ENCODE peak calls at places on chromosomes 7 and 10, in nine cellular contexts. Q is thoracic aorta; C is tibial nerve; X is heart right ventricle; P is transverse colon; V is body of pancreas; Y is AG09319; E is lower lobe of right lung; J is activated CD8-positive, alpha-beta T cell treated with anti-CD3 and anti-CD28 coated beads for 36 hours. I is an unnamed sample.

GRCh38 chr10:86203162-86203905 is 163.3 kb downstream of the GRID1 start:
- DNase-seq in Q (no peak), C (no peak), X (no peak), P (no peak), V (no peak), Y (no peak), E (no peak), J (peak; percentile 38), I (no peak)

GRCh38 chr7:45685619-45686240 is 111.6 kb downstream of the ADCY1 start:
- DNase-seq in Q (no peak), C (no peak), X (no peak), P (no peak), V (no peak), Y (no peak), E (no peak), J (no peak), I (no peak)

GRCh38 chr7:83697814-83698530 is 49.0 kb upstream of the SEMA3E start:
- DNase-seq in Q (no peak), C (no peak), X (no peak), P (no peak), V (no peak), Y (no peak), E (no peak), J (no peak), I (no peak)

GRCh38 chr7:2019693-2020511 is 212.8 kb downstream of the MAD1L1 start:
- DNase-seq in Q (peak; percentile 16), C (peak; percentile 36), X (peak; percentile 69), P (peak; percentile 41), V (no peak), Y (peak; percentile 73), E (peak; percentile 86), J (peak; percentile 76), I (peak; percentile 71)

GRCh38 chr10:61166489-61166888 is 222.5 kb upstream of the RHOBTB1 start:
- DNase-seq in Q (no peak), C (no peak), X (no peak), P (no peak), V (no peak), Y (no peak), E (no peak), J (no peak), I (no peak)

GRCh38 chr7:8418627-8419245 is 14.7 kb upstream of the NXPH1 start:
- DNase-seq in Q (no peak), C (no peak), X (peak; percentile 42), P (peak; percentile 31), V (peak; percentile 67), Y (peak; percentile 1), E (no peak), J (peak; percentile 67), I (no peak)

GRCh38 chr10:77351386-77351785 is 286.2 kb downstream of the KCNMA1 start:
- DNase-seq in Q (no peak), C (no peak), X (no peak), P (no peak), V (no peak), Y (peak; percentile 16), E (no peak), J (no peak), I (no peak)

GRCh38 chr10:52239771-52240170 is 74.3 kb upstream of the DKK1 start:
- DNase-seq in Q (no peak), C (no peak), X (no peak), P (no peak), V (no peak), Y (no peak), E (no peak), J (no peak), I (no peak)

GRCh38 chr7:42340462-42340861 is 103.5 kb upstream of the GLI3 start:
- DNase-seq in Q (no peak), C (no peak), X (no peak), P (no peak), V (no peak), Y (no peak), E (no peak), J (no peak), I (no peak)

GRCh38 chr7:68224041-68224534 is 1227.5 kb downstream of the TYW1 start:
- DNase-seq in Q (no peak), C (no peak), X (no peak), P (no peak), V (no peak), Y (no peak), E (no peak), J (no peak), I (no peak)

GRCh38 chr10:48314107-48314506 is 7.6 kb downstream of the MAPK8 start:
- DNase-seq in Q (no peak), C (no peak), X (no peak), P (no peak), V (no peak), Y (no peak), E (no peak), J (no peak), I (no peak)

GRCh38 chr10:78035025-78035424 is 1.4 kb downstream of the RPS24 start:
- DNase-seq in Q (no peak), C (no peak), X (no peak), P (no peak), V (no peak), Y (no peak), E (no peak), J (no peak), I (no peak)

GRCh38 chr10:49207936-49208482 is 19.8 kb upstream of the TMEM273 start:
- DNase-seq in Q (no peak), C (no peak), X (no peak), P (no peak), V (no peak), Y (no peak), E (no peak), J (no peak), I (no peak)

DNA sequence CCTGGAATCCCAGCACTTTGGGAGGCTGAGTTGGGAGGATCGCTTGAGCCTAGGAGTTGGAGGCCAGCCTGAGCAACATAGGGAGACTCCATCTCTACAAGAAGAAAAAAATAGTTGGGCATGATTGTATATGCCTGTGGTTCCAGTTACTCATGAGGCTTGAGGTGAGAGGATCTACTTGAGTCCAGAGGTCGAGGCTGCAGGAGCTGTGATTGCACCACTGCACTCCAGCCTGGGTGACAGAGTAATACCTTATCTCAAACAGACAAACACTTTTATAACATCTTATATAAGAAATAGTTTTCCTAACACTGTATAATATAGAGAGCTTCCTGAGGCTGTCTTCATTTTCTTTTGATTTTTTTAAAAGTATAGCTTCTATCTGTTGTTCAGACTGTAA is 448.4 kb upstream of the COBL start:
- DNase-seq in Q (no peak), C (no peak), X (no peak), P (peak; percentile 51), V (no peak), Y (no peak), E (no peak), J (no peak), I (no peak)
- TF ChIP-seq CTCF in Q (no peak), C (no peak), X (no peak), P (no peak), V (no peak), Y (no peak), E (no peak), J (no peak), I (no peak)

GRCh38 chr7:131628634-131629033 is 72.2 kb upstream of the PODXL start:
- DNase-seq in Q (no peak), C (no peak), X (no peak), P (no peak), V (no peak), Y (no peak), E (no peak), J (no peak), I (no peak)

GRCh38 chr7:131624536-131624935 is 68.1 kb upstream of the PODXL start:
- DNase-seq in Q (no peak), C (no peak), X (no peak), P (no peak), V (no peak), Y (no peak), E (no peak), J (no peak), I (no peak)

GRCh38 chr7:131626643-131627042 is 70.2 kb upstream of the PODXL start:
- DNase-seq in Q (no peak), C (no peak), X (no peak), P (no peak), V (no peak), Y (no peak), E (no peak), J (no peak), I (no peak)

GRCh38 chr7:131627589-131628212 is 71.3 kb upstream of the PODXL start:
- DNase-seq in Q (no peak), C (no peak), X (no peak), P (peak; percentile 17), V (no peak), Y (no peak), E (no peak), J (no peak), I (no peak)

DNA sequence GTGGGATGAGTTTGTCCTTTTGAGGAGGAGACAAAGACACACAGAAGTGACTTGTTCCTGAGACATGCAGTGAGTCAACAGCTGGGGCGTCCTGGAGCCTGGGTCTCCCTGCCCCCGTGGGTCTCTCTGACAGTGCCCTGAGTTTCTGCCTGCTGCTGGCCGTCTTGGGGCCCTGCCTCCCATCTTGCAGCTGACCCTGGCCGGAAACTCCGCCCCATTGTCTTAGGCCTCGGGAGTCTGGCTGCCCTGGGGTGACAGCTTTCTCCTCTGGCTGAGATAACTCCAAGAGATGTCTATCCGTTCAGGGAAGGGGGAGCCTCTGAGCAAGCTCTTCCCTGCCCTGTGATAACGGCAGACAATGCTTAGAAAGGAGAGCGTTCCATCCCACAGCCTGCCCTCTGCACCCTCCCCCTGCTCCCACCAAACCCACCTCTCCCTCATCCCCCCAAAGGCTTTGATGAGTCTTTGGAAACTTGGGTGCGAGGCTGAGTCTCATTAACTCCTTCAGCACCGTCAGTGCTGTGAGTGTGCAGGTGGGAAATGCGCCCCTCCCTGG is 69.5 kb upstream of the PODXL start:
- DNase-seq in Q (no peak), C (no peak), X (peak; percentile 73), P (no peak), V (no peak), Y (no peak), E (no peak), J (no peak), I (no peak)
- TF ChIP-seq CTCF in Q (no peak), C (no peak), X (no peak), P (no peak), V (no peak), Y (no peak), E (peak; percentile 12), J (no peak), I (no peak)

GRCh38 chr10:13056461-13057077 is 43.4 kb upstream of the OPTN start:
- DNase-seq in Q (no peak), C (no peak), X (no peak), P (no peak), V (no peak), Y (no peak), E (no peak), J (no peak), I (no peak)
- TF ChIP-seq CTCF in Q (peak; percentile 38), C (no peak), X (no peak), P (no peak), V (no peak), Y (peak; percentile 25), E (peak; percentile 22), J (no peak), I (no peak)

DNA sequence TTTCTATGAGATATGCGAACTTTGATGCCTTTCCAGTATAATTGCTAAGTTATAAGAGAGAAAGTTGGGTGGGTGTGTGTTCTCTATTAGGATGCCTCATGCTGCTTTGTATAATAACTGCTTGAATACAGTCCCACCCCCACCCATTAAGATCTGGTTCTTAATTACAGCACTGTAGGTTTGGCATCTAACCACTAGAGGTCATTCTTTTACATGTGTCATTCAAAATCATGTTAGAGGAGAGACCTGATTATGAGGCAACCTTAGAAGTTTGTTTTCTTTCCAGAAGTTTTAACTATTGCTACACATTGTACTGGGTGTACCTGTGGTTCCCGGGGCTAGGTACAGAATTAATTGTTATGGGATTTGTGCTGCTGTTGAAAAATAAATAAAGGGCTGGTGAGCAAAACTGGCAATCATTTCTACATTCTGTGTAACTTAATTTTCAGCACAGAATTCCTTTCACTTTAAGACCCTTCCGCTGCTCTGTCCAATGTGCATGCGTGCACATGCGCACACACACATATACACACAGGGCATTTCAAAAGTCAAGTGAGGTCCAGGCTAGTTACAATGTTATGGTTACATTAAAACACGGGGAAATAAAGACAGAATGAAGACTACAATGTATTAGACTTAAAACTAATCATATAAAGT is 1156.3 kb downstream of the SORCS3 start:
- DNase-seq in Q (no peak), C (no peak), X (no peak), P (no peak), V (peak; percentile 25), Y (no peak), E (no peak), J (no peak), I (no peak)
- TF ChIP-seq CTCF in Q (no peak), C (peak; percentile 40), X (peak; percentile 9), P (no peak), V (peak; percentile 66), Y (no peak), E (peak; percentile 39), J (peak; percentile 40), I (no peak)

I was measured in activated B cell treated with CpG ODN at 0.5 μM for 24 hours.